ENCODE peak calls at places on chromosomes 5 and 9, in ten cellular contexts. T is transverse colon, Q is ovary, D is Peyer's patch, H is GM12878, M is lower leg skin, F is heart left ventricle, J is IMR-90, B is testis, Y is suprapubic skin. G is an unnamed sample.

GRCh38 chr5:95564450-95564849 is 9.5 kb downstream of the ARSK start:
- DNase-seq in M (no peak), F (no peak), Y (no peak), J (no peak), H (no peak), D (no peak), Q (no peak), T (no peak), B (no peak), G (no peak)

GRCh38 chr9:98427491-98427890 is 172.0 kb upstream of the TBC1D2 start:
- DNase-seq in T (no peak), Q (no peak), J (no peak), F (no peak), Y (no peak), D (no peak), B (no peak), H (no peak), M (no peak), G (no peak)

GRCh38 chr9:93207326-93207814 is 23.4 kb downstream of the WNK2 start:
- DNase-seq in J (peak; percentile 11), M (no peak), Y (no peak), F (peak; percentile 73), B (peak; percentile 70), D (no peak), H (no peak), T (no peak), Q (peak; percentile 54), G (no peak)

GRCh38 chr5:98301567-98301966 is 471.9 kb upstream of the RGMB start:
- DNase-seq in J (no peak), Y (no peak), F (no peak), B (no peak), T (no peak), D (no peak), M (no peak), Q (no peak), H (no peak), G (no peak)

GRCh38 chr9:21434202-21435014 is 5.8 kb upstream of the IFNA1 start:
- DNase-seq in M (no peak), B (peak; percentile 47), H (no peak), F (no peak), T (peak; percentile 28), Q (no peak), D (peak; percentile 75), Y (no peak), J (peak; percentile 73), G (peak; percentile 51)

GRCh38 chr9:112556497-112557085 is 70.0 kb downstream of the KIAA1958 start:
- DNase-seq in J (peak; percentile 75), Q (no peak), D (no peak), H (no peak), Y (no peak), M (no peak), F (no peak), T (no peak), B (no peak), G (peak; percentile 39)

GRCh38 chr5:10315824-10316509 is 8.3 kb upstream of the CMBL start:
- DNase-seq in M (no peak), D (no peak), H (no peak), B (peak; percentile 67), Q (no peak), Y (no peak), F (no peak), T (no peak), J (no peak), G (no peak)

GRCh38 chr5:103847060-103847459 is 284.5 kb upstream of the NUDT12 start:
- DNase-seq in F (no peak), D (no peak), M (no peak), H (no peak), J (peak; percentile 65), Q (no peak), B (no peak), T (no peak), Y (no peak), G (no peak)

GRCh38 chr5:16871746-16872339 is 64.2 kb downstream of the MYO10 start:
- DNase-seq in D (no peak), T (no peak), M (no peak), H (no peak), Q (no peak), Y (no peak), F (no peak), J (peak; percentile 84), B (no peak), G (no peak)

GRCh38 chr9:128512820-128513219 is 8.3 kb downstream of the GLE1 start:
- DNase-seq in J (no peak), F (no peak), M (no peak), H (no peak), B (no peak), D (no peak), Q (no peak), T (no peak), Y (peak; percentile 8), G (no peak)

GRCh38 chr9:27260789-27261516 is 36.0 kb downstream of the EQTN start:
- DNase-seq in Q (no peak), B (no peak), Y (no peak), M (no peak), H (no peak), D (no peak), J (no peak), T (no peak), F (no peak), G (no peak)

GRCh38 chr5:91280942-91281269 is 102.2 kb downstream of the ARRDC3 start:
- DNase-seq in H (no peak), M (no peak), Y (no peak), F (no peak), B (no peak), J (no peak), T (no peak), Q (no peak), D (no peak), G (no peak)

GRCh38 chr5:91281409-91281808 is 101.7 kb downstream of the ARRDC3 start:
- DNase-seq in H (no peak), Y (no peak), T (no peak), J (peak; percentile 85), B (no peak), F (no peak), D (no peak), Q (no peak), M (no peak), G (peak; percentile 4)

GRCh38 chr5:91282210-91282609 is 100.9 kb downstream of the ARRDC3 start:
- DNase-seq in H (no peak), J (no peak), B (no peak), T (no peak), F (no peak), D (no peak), Q (no peak), Y (no peak), M (no peak), G (no peak)

GRCh38 chr5:91277840-91278239 is 105.3 kb downstream of the ARRDC3 start:
- DNase-seq in J (no peak), Y (no peak), F (no peak), H (no peak), Q (no peak), M (no peak), T (no peak), B (no peak), D (no peak), G (no peak)

GRCh38 chr5:91280062-91280941 is 102.8 kb downstream of the ARRDC3 start:
- DNase-seq in B (peak; percentile 93), D (peak; percentile 94), T (peak; percentile 92), H (peak; percentile 65), J (peak; percentile 99), Y (peak; percentile 93), M (peak; percentile 90), Q (peak; percentile 95), F (peak; percentile 94), G (peak; percentile 84)
- TF ChIP-seq POLR2A in B (no peak), D (peak; percentile 45), T (peak; percentile 74), H (peak; percentile 65), J (peak; percentile 94), Y (peak; percentile 37), M (no peak), Q (peak; percentile 48), F (peak; percentile 50), G (peak; percentile 43)

GRCh38 chr5:139439013-139439903 is at the start of gene DNAJC18:
- DNase-seq in J (peak; percentile 89), Q (peak; percentile 95), M (peak; percentile 92), H (peak; percentile 53), D (peak; percentile 98), Y (peak; percentile 94), T (peak; percentile 95), B (peak; percentile 98), F (peak; percentile 96), G (peak; percentile 91)
- TF ChIP-seq POLR2A in J (peak; percentile 78), Q (peak; percentile 47), M (no peak), H (peak; percentile 74), D (peak; percentile 10), Y (no peak), T (peak; percentile 42), B (no peak), F (peak; percentile 57), G (peak; percentile 46)

GRCh38 chr5:174316326-174316725 is 270.8 kb downstream of the NSG2 start:
- DNase-seq in J (no peak), Y (no peak), T (no peak), D (no peak), H (no peak), Q (no peak), M (no peak), B (no peak), F (peak; percentile 4), G (no peak)
- TF ChIP-seq POLR2A in J (no peak), Y (no peak), T (no peak), D (no peak), H (no peak), Q (no peak), M (no peak), B (no peak), F (no peak), G (no peak)

GRCh38 chr5:150625831-150626746 is 14.4 kb upstream of the SYNPO start:
- DNase-seq in B (no peak), Q (no peak), J (no peak), F (no peak), H (peak; percentile 57), T (no peak), M (no peak), Y (no peak), D (no peak), G (no peak)

GRCh38 chr5:150625164-150625535 is 15.3 kb upstream of the SYNPO start:
- DNase-seq in Y (no peak), F (peak; percentile 59), M (no peak), T (no peak), Q (peak; percentile 73), H (no peak), J (no peak), B (no peak), D (no peak), G (no peak)

GRCh38 chr5:150628936-150629485 is 11.4 kb upstream of the SYNPO start:
- DNase-seq in J (no peak), M (no peak), Q (no peak), F (no peak), T (no peak), B (no peak), H (no peak), D (no peak), Y (no peak), G (no peak)

GRCh38 chr5:150627731-150628545 is 12.5 kb upstream of the SYNPO start:
- DNase-seq in M (no peak), B (no peak), T (no peak), Q (no peak), J (peak; percentile 59), Y (no peak), F (no peak), H (no peak), D (no peak), G (no peak)

DNA sequence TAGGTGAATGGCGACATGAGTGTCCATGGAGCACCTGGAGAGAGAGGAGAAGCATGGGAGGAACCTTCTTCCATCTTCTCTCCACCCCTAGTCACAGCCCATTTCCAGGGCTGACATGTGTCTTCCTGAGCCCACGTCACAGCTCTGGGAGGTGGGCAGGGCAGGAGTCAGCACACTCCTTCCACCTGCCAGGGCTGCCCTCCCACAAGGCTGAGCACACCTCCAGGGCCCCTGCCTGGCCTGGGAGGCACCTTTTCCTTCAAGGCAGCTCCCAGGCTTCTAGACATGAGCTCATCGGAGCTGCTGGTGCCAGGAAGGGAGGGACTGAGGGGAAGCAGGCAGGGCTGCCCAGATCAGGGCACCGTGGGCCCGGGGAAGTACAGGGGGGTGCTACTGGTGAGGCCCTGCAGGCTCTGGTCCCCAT is 13.6 kb upstream of the SYNPO start:
- DNase-seq in D (no peak), F (peak; percentile 62), T (peak; percentile 41), H (no peak), J (no peak), B (no peak), Y (no peak), Q (no peak), M (no peak), G (no peak)
- TF ChIP-seq POLR2A in D (no peak), F (peak; percentile 36), T (no peak), H (no peak), J (no peak), B (no peak), Y (no peak), Q (no peak), M (no peak), G (no peak)